ENCODE peak calls at places on chromosomes 6 and 20, in eight cellular contexts. E is MM.1S, J is kidney, R is IMR-90, M is RWPE2, W is GM12878, Z is lower lobe of right lung, P is body of pancreas. Y is an unnamed sample.
A peak's percentile ranks its signal among the peaks of the same experiment; 100 is the strongest.

GRCh38 chr6:138430361-138431145 is 26.5 kb downstream of the HEBP2 start:
- DNase-seq in E (no peak), J (no peak), R (no peak), M (no peak), W (no peak), Z (no peak), P (no peak), Y (no peak)

GRCh38 chr6:90401933-90402830 is 105.5 kb upstream of the BACH2 start:
- DNase-seq in E (no peak), J (peak; percentile 41), R (peak; percentile 7), M (no peak), W (no peak), Z (no peak), P (no peak), Y (peak; percentile 78)

GRCh38 chr20:48823476-48823875 is 4.3 kb downstream of the PREX1 start:
- DNase-seq in E (no peak), J (no peak), R (no peak), M (no peak), W (no peak), Z (no peak), P (no peak), Y (no peak)

GRCh38 chr20:25090492-25091429 is 8.8 kb upstream of the VSX1 start:
- DNase-seq in E (peak; percentile 82), J (peak; percentile 70), R (no peak), M (peak; percentile 39), W (peak; percentile 27), Z (no peak), P (no peak), Y (peak; percentile 90)

GRCh38 chr20:391041-391711 is 10.6 kb downstream of the TRIB3 start:
- DNase-seq in E (no peak), J (no peak), R (no peak), M (no peak), W (no peak), Z (no peak), P (peak; percentile 36), Y (no peak)

GRCh38 chr20:52313335-52313963 is 121.9 kb upstream of the ZFP64 start:
- DNase-seq in E (no peak), J (no peak), R (peak; percentile 35), M (no peak), W (no peak), Z (no peak), P (peak; percentile 9), Y (no peak)

GRCh38 chr6:138278326-138278725 is 60.0 kb upstream of the PBOV1 start:
- DNase-seq in E (no peak), J (no peak), R (peak; percentile 2), M (no peak), W (no peak), Z (no peak), P (peak; percentile 49), Y (no peak)

GRCh38 chr20:58407966-58408557 is 19.0 kb downstream of the VAPB start:
- DNase-seq in E (peak; percentile 44), J (no peak), R (no peak), M (no peak), W (peak; percentile 48), Z (no peak), P (peak; percentile 66), Y (no peak)

GRCh38 chr6:155693573-155694428 is 238.2 kb upstream of the NOX3 start:
- DNase-seq in E (no peak), J (no peak), R (no peak), M (no peak), W (no peak), Z (no peak), P (peak; percentile 74), Y (no peak)

GRCh38 chr6:37556884-37557644 is 57.4 kb upstream of the CCDC167 start:
- DNase-seq in E (no peak), J (no peak), R (no peak), M (no peak), W (no peak), Z (no peak), P (no peak), Y (no peak)

GRCh38 chr6:73514746-73515110 is 6.1 kb downstream of the EEF1A1 start:
- DNase-seq in E (no peak), J (no peak), R (peak; percentile 34), M (no peak), W (no peak), Z (no peak), P (no peak), Y (no peak)

GRCh38 chr6:16505711-16506362 is 255.4 kb downstream of the ATXN1 start:
- DNase-seq in E (no peak), J (no peak), R (peak; percentile 78), M (no peak), W (no peak), Z (no peak), P (no peak), Y (no peak)

GRCh38 chr6:44397424-44398169 is 10.1 kb downstream of the CDC5L start:
- DNase-seq in E (no peak), J (no peak), R (no peak), M (no peak), W (no peak), Z (no peak), P (no peak), Y (no peak)

GRCh38 chr6:31399589-31400466 is 3.6 kb upstream of the MICA start:
- DNase-seq in E (peak; percentile 73), J (peak; percentile 97), R (peak; percentile 80), M (peak; percentile 93), W (no peak), Z (peak; percentile 96), P (peak; percentile 94), Y (no peak)

GRCh38 chr6:136077834-136078576 is 172.1 kb downstream of the MTFR2 start:
- DNase-seq in E (no peak), J (no peak), R (peak; percentile 96), M (no peak), W (no peak), Z (no peak), P (no peak), Y (no peak)

GRCh38 chr6:33634203-33634727 is 13.1 kb downstream of the ITPR3 start:
- DNase-seq in E (no peak), J (peak; percentile 81), R (no peak), M (no peak), W (no peak), Z (peak; percentile 66), P (peak; percentile 48), Y (no peak)

GRCh38 chr6:25295651-25296050 is 16.5 kb downstream of the CARMIL1 start:
- DNase-seq in E (no peak), J (no peak), R (no peak), M (no peak), W (no peak), Z (no peak), P (no peak), Y (no peak)

GRCh38 chr20:14580426-14581074 is 243.1 kb upstream of the FLRT3 start:
- DNase-seq in E (peak; percentile 9), J (no peak), R (no peak), M (no peak), W (no peak), Z (no peak), P (peak; percentile 11), Y (no peak)

GRCh38 chr6:147141690-147142308 is 62.4 kb upstream of the STXBP5 start:
- DNase-seq in E (no peak), J (no peak), R (peak; percentile 71), M (no peak), W (no peak), Z (no peak), P (no peak), Y (no peak)

GRCh38 chr6:160972111-160972510 is 19.5 kb upstream of the MAP3K4 start:
- DNase-seq in E (peak; percentile 75), J (no peak), R (peak; percentile 97), M (no peak), W (no peak), Z (no peak), P (no peak), Y (no peak)

GRCh38 chr20:49432562-49432961 is 49.9 kb downstream of the KCNB1 start:
- DNase-seq in E (no peak), J (no peak), R (no peak), M (no peak), W (no peak), Z (no peak), P (no peak), Y (no peak)

GRCh38 chr6:123908813-123909212 is 105.1 kb downstream of the NKAIN2 start:
- DNase-seq in E (no peak), J (no peak), R (no peak), M (no peak), W (no peak), Z (no peak), P (no peak), Y (no peak)
- H3K4me1 ChIP-seq in E (no peaks in the 10 kb centered on the region), J (no peaks in the 10 kb centered on the region), R (no peaks in the 10 kb centered on the region), M (no peaks in the 10 kb centered on the region), W (no peaks in the 10 kb centered on the region), Z (no peaks in the 10 kb centered on the region), P (no peaks in the 10 kb centered on the region), Y (no peaks in the 10 kb centered on the region)

GRCh38 chr6:7404546-7404945 is 14.9 kb downstream of the RIOK1 start:
- DNase-seq in E (no peak), J (no peak), R (no peak), M (no peak), W (no peak), Z (no peak), P (no peak), Y (no peak)
- H3K4me3 ChIP-seq in E (no peak overlapping the region), J (no peak overlapping the region), R (no peak overlapping the region), M (no peak overlapping the region), W (no peak overlapping the region), Z (no peak overlapping the region), P (no peak overlapping the region), Y (no peak overlapping the region)

GRCh38 chr6:76026101-76026500 is 46.4 kb downstream of the IMPG1 start:
- DNase-seq in E (no peak), J (no peak), R (no peak), M (no peak), W (no peak), Z (no peak), P (no peak), Y (no peak)
- H3K9me3 ChIP-seq in E (no peaks in the 10 kb centered on the region), J (peaks cover 21% of the 10 kb centered on the region), R (peaks cover 9% of the 10 kb centered on the region), M (peaks cover 9% of the 10 kb centered on the region), W (no peaks in the 10 kb centered on the region), Z (peaks cover 45% of the 10 kb centered on the region), P (no peaks in the 10 kb centered on the region), Y (no peaks in the 10 kb centered on the region)

DNA sequence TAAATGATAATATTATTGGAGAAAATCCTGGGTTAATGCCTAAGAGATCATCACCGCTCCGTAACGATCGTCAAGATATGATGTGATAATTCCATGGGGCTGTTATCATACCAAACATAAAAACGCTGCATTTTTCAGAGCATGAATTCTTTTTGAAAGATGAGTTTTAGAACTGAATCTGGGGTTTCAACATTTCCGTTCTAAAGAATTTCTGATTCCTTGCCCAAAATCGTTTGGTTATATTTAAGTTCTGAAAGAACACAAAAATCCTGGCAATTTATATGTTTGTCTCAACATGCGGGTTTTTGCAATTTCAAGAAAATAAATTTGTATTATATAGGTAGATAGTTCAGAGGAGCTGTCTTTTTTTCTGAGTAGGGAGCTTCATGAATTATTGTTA is 154.9 kb downstream of the FOXC1 start:
- DNase-seq in E (no peak), J (no peak), R (no peak), M (no peak), W (no peak), Z (no peak), P (no peak), Y (no peak)
- H3K4me1 ChIP-seq in E (peaks cover 14% of the 10 kb centered on the region), J (peaks cover 29% of the 10 kb centered on the region), R (peaks cover 8% of the 10 kb centered on the region), M (peaks cover 42% of the 10 kb centered on the region), W (peaks cover 4% of the 10 kb centered on the region), Z (peaks cover 11% of the 10 kb centered on the region), P (peaks cover 26% of the 10 kb centered on the region), Y (peaks cover under 1% of the 10 kb centered on the region)

DNA sequence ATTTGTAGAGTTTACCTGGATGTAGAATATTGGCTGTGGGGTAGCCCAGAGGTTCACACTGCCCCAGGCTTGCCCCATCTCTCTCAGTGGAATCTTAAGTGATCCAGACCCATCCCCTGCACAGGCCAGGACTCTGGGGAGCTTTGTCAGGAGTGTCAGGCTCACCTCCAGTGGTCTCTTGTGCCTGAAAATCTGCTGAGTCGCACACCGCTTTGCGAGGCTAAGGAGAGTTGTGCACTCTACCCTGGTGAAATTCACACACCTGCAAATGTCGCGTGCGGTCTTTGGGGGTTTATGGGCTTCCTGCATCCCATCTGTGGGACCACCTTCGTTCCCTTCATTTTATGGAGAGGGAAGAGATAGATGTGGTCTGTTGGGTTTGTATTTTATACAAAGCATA is 63.6 kb upstream of the KIF25 start:
- DNase-seq in E (no peak), J (no peak), R (no peak), M (no peak), W (no peak), Z (no peak), P (peak; percentile 22), Y (no peak)
- H3K4me3 ChIP-seq in E (no peak overlapping the region), J (no peak overlapping the region), R (no peak overlapping the region), M (no peak overlapping the region), W (no peak overlapping the region), Z (no peak overlapping the region), P (no peak overlapping the region), Y (no peak overlapping the region)